ENCODE peak calls at places on chromosomes 3 and 15, in five cellular contexts. M is K562, D is WTC11, Z is H1, B is GM12878. S is an unnamed sample.

GRCh38 chr3:186930143-186930638 is at the start of gene ST6GAL1:
- DNase-seq in M (peak), D (peak), Z (peak), B (peak), S (peak)

GRCh38 chr15:94205366-94205765 is 26.0 kb upstream of the MCTP2 start:
- DNase-seq in M (no peak), D (no peak), Z (no peak), B (no peak), S (no peak)

GRCh38 chr3:177770821-177771220 is 573.5 kb upstream of the TBL1XR1 start:
- DNase-seq in M (no peak), D (no peak), Z (no peak), B (no peak), S (no peak)

GRCh38 chr3:103712320-103713008 is 1277.6 kb downstream of the ZPLD1 start:
- DNase-seq in M (no peak), D (no peak), Z (no peak), B (no peak), S (no peak)

GRCh38 chr3:187616307-187616939 is 53.8 kb downstream of the SST start:
- DNase-seq in M (peak), D (peak), Z (peak), B (no peak), S (peak)

GRCh38 chr3:79027593-79027992 is 740.2 kb downstream of the ROBO1 start:
- DNase-seq in M (no peak), D (no peak), Z (no peak), B (no peak), S (no peak)

GRCh38 chr3:157542711-157543485 is 39.7 kb upstream of the VEPH1 start:
- DNase-seq in M (no peak), D (peak), Z (peak), B (no peak), S (no peak)

GRCh38 chr3:29757054-29757777 is 476.3 kb downstream of the RBMS3 start:
- DNase-seq in M (no peak), D (no peak), Z (no peak), B (no peak), S (no peak)

GRCh38 chr15:98853593-98854420 is 153.8 kb downstream of the PGPEP1L start:
- DNase-seq in M (no peak), D (peak), Z (no peak), B (no peak), S (no peak)

GRCh38 chr3:64674591-64675076 is 13.2 kb downstream of the ADAMTS9 start:
- DNase-seq in M (no peak), D (no peak), Z (no peak), B (no peak), S (no peak)

GRCh38 chr3:123317716-123318115 is 116.0 kb downstream of the SEC22A start:
- DNase-seq in M (no peak), D (no peak), Z (no peak), B (no peak), S (no peak)

GRCh38 chr3:134660046-134660441 is 9.2 kb upstream of the KY start:
- DNase-seq in M (no peak), D (no peak), Z (no peak), B (no peak), S (no peak)

GRCh38 chr15:83322061-83322460 is 37.6 kb upstream of the BNC1 start:
- DNase-seq in M (no peak), D (no peak), Z (no peak), B (no peak), S (no peak)

GRCh38 chr15:37109151-37109912 is 9.0 kb upstream of the MEIS2 start:
- DNase-seq in M (no peak), D (peak), Z (no peak), B (no peak), S (no peak)

DNA sequence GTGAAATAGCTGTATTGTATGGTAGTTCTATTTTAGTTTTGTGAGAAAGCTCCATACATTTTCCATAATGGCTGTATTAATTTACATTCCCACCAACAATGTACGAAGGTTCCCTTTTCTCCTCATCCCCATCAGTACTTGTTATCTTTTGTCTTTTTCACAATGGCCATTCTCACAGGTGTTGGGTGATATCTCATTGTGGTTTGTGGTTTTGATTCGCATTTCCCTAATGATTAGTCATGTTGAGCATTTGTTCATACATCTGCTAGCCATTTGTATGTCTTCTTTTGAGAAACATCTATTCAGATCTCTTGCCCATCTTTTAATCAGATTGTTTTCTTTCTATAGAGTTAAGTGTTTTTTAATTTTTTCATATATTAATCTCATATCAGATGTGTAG is 931.9 kb downstream of the IGSF11 start:
- DNase-seq in M (no peak), D (no peak), Z (no peak), B (no peak), S (no peak)
- TF ChIP-seq ATF2 in M (no peak), D (no peak), Z (no peak), B (no peak), S (no peak)

DNA sequence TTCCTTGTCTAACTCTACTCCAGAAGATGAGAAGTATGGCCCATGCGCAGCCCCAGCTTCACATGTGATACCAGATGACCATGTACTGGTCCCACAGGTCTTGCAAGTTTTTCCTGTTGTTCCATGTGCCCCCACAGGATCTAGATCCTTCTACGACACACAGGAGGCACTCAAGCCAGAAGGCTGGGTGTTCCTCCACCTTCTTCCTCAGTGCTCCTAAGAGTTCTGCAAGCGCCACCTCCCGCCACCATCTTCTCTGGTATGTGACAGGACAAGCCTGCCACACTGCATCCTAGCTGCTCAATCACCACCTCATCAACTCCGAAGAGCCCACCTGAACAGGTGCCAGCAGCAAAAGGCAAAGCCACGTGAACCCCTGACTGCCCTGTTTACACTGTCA is 43.1 kb downstream of the XXYLT1 start:
- DNase-seq in M (no peak), D (no peak), Z (no peak), B (no peak), S (no peak)
- TF ChIP-seq ATF2 in M (no peak), D (no peak), Z (no peak), B (no peak), S (no peak)

GRCh38 chr3:190041333-190042041 is 79.2 kb downstream of the P3H2 start:
- DNase-seq in M (no peak), D (no peak), Z (peak), B (peak), S (no peak)

GRCh38 chr3:190034446-190034845 is 86.3 kb downstream of the P3H2 start:
- DNase-seq in M (no peak), D (no peak), Z (no peak), B (no peak), S (no peak)

GRCh38 chr3:190040145-190040544 is 80.6 kb downstream of the P3H2 start:
- DNase-seq in M (no peak), D (no peak), Z (no peak), B (no peak), S (no peak)

GRCh38 chr3:190036631-190037030 is 84.1 kb downstream of the P3H2 start:
- DNase-seq in M (no peak), D (no peak), Z (no peak), B (no peak), S (no peak)

GRCh38 chr3:190038050-190038631 is 82.6 kb downstream of the P3H2 start:
- DNase-seq in M (no peak), D (no peak), Z (no peak), B (no peak), S (no peak)
- TF ChIP-seq ATF2 in M (no peak), D (no peak), Z (no peak), B (no peak), S (no peak)

GRCh38 chr15:88976656-88977055 is 63.5 kb upstream of the MFGE8 start:
- DNase-seq in M (no peak), D (no peak), Z (no peak), B (no peak), S (no peak)
- TF ChIP-seq ATF2 in M (no peak), D (no peak), Z (no peak), B (no peak), S (no peak)

DNA sequence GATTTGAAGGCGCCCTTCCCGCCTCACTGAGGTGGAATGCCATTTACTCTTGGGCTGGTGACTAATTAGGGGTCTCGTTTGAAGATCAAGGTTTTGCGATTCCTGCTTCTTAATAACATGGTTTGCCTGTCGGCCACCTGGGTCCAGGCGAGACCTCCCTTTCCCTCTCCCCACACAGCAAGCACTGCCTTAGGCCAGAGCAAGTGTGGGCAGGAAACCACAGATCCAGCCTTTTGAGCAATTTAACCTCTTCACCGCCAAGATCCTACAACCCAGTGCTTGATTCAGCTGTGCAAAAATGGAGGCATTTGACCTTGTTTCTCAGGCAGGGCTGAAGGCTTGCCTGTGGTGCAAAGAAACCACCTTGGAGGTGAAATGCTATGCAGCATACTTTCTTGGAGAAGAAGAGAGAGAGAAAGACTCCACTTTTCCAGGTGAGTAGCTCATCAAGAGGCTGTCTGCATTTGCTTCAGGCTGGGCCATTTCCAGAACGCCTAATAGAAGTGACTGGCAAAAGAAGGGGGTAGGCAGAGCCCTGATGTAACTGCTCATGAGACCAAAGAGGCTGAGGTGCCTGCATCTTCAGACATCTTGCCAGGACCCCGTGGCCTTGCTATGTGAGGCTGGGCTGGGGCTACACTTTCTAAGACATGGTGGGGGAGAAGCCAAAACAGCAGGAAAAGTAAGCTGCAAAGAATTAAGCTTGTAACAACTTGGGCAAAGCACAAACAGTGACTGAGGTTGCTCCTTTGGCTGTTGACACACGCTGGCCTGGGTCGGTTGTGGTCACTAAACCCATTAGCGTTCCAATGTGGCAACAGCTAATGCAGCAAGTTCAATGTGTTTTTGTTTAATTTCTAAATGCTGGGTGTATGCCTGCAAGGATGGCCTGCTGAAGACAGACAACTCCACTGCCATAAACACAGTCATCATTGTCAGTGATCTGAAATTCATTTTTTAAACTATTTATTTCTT is 34.3 kb upstream of the WNT5A start:
- DNase-seq in M (no peak), D (no peak), Z (no peak), B (no peak), S (no peak)
- TF ChIP-seq ATF2 in M (no peak), D (no peak), Z (no peak), B (no peak), S (no peak)

GRCh38 chr15:45847645-45848044 is 212.8 kb downstream of the SQOR start:
- DNase-seq in M (no peak), D (no peak), Z (no peak), B (no peak), S (no peak)
- TF ChIP-seq ATF2 in M (no peak), D (no peak), Z (no peak), B (no peak), S (no peak)

DNA sequence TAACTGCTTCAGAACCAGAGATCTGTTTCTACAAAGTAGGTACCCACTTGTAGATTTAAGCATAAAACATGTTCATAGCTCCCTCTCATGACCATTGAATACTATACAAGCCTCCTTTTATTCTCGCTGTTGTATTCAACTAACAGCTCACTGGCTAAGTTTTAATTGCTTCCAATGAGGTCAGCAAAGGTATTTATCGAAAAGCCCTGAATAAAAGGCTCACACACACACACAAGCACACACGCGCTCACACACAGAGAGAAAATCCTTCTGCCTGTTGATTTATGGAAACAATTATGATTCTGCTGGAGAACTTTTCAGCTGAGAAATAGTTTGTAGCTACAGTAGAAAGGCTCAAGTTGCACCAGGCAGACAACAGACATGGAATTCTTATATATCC is at the start of gene FGF7:
- DNase-seq in M (no peak), D (no peak), Z (no peak), B (no peak), S (peak)
- TF ChIP-seq ATF2 in M (no peak), D (no peak), Z (no peak), B (no peak), S (no peak)

DNA sequence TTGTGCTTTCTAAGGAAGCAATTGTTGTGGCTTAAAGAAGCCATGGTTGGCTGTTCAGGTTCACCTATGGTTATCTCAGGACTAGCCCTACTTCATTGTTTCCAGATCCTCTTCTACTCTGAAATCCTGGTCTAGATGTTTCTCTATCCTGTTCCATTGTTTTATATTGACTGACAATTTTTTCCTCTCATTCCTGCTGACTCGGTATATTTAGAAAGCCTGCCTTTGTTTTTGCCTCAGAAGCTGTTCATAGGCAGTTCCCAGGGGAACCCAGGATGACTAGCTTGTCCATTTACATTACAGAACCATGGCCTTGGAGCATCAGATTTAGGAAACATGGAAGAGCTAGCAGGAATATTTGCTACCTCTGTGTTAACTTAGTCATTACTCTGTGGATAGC is 64.0 kb downstream of the SLC9C1 start:
- DNase-seq in M (no peak), D (no peak), Z (no peak), B (no peak), S (no peak)
- TF ChIP-seq ATF2 in M (no peak), D (no peak), Z (no peak), B (no peak), S (no peak)

GRCh38 chr3:131794766-131795381 is 239.9 kb downstream of the CPNE4 start:
- DNase-seq in M (peak), D (peak), Z (peak), B (no peak), S (peak)
- TF ChIP-seq ATF2 in M (no peak), D (no peak), Z (no peak), B (no peak), S (no peak)